ENCODE peak calls at places on chromosomes 13 and 19, in ten cellular contexts. E is A549, Y is BE2C, R is bronchial epithelial cell, D is HL-60, L is Panc1, H is endodermal cell, Q is upper lobe of right lung, A is GM23338, W is AG10803. J is an unnamed sample.

GRCh38 chr13:112754281-112755025 is 64.6 kb downstream of the ATP11A start:
- DNase-seq in E (no peak), Y (no peak), R (no peak), D (no peak), L (no peak), H (no peak), Q (peak), A (no peak), W (no peak), J (no peak)

GRCh38 chr19:3369337-3370213 is 3.2 kb downstream of the NFIC start:
- DNase-seq in E (no peak), Y (no peak), R (no peak), D (peak), L (no peak), H (peak), Q (peak), A (peak), W (peak), J (no peak)

GRCh38 chr19:23285948-23286347 is 35.8 kb upstream of the ZNF724 start:
- DNase-seq in E (no peak), Y (no peak), R (no peak), D (no peak), L (no peak), H (no peak), Q (no peak), A (no peak), W (no peak), J (no peak)

GRCh38 chr19:35521124-35521743 is 6.9 kb downstream of the SBSN start:
- DNase-seq in E (no peak), Y (no peak), R (no peak), D (no peak), L (no peak), H (peak), Q (no peak), A (peak), W (no peak), J (no peak)

GRCh38 chr19:38932425-38933179 is 1.9 kb downstream of the MRPS12 start:
- DNase-seq in E (peak), Y (peak), R (peak), D (peak), L (no peak), H (peak), Q (no peak), A (peak), W (peak), J (peak)

GRCh38 chr19:18470153-18470552 is 32.2 kb upstream of the ISYNA1 start:
- DNase-seq in E (peak), Y (peak), R (no peak), D (peak), L (no peak), H (peak), Q (no peak), A (peak), W (no peak), J (no peak)

GRCh38 chr19:44303976-44304568 is 753 bp downstream of the ZNF235 start:
- DNase-seq in E (peak), Y (peak), R (peak), D (no peak), L (no peak), H (peak), Q (no peak), A (peak), W (peak), J (no peak)

GRCh38 chr19:29886535-29886934 is 55.5 kb upstream of the URI1 start:
- DNase-seq in E (no peak), Y (no peak), R (no peak), D (no peak), L (no peak), H (no peak), Q (no peak), A (no peak), W (no peak), J (no peak)

GRCh38 chr13:78241278-78241919 is 322.8 kb upstream of the EDNRB start:
- DNase-seq in E (peak), Y (peak), R (peak), D (peak), L (peak), H (peak), Q (peak), A (peak), W (peak), J (no peak)

GRCh38 chr13:103953859-103954258 is 887.6 kb upstream of the SLC10A2 start:
- DNase-seq in E (no peak), Y (no peak), R (no peak), D (no peak), L (no peak), H (no peak), Q (no peak), A (no peak), W (no peak), J (no peak)

GRCh38 chr13:99231726-99232125 is 26.5 kb downstream of the GPR18 start:
- DNase-seq in E (no peak), Y (no peak), R (no peak), D (peak), L (no peak), H (no peak), Q (no peak), A (no peak), W (no peak), J (no peak)

GRCh38 chr19:4589579-4590410 is 30.3 kb upstream of the SEMA6B start:
- DNase-seq in E (no peak), Y (peak), R (no peak), D (peak), L (no peak), H (peak), Q (no peak), A (peak), W (no peak), J (no peak)
- TF ChIP-seq CTCF in E (peak), Y (peak), R (peak), D (peak), L (peak), H (peak), Q (peak), A (peak), W (peak), J (peak)

DNA sequence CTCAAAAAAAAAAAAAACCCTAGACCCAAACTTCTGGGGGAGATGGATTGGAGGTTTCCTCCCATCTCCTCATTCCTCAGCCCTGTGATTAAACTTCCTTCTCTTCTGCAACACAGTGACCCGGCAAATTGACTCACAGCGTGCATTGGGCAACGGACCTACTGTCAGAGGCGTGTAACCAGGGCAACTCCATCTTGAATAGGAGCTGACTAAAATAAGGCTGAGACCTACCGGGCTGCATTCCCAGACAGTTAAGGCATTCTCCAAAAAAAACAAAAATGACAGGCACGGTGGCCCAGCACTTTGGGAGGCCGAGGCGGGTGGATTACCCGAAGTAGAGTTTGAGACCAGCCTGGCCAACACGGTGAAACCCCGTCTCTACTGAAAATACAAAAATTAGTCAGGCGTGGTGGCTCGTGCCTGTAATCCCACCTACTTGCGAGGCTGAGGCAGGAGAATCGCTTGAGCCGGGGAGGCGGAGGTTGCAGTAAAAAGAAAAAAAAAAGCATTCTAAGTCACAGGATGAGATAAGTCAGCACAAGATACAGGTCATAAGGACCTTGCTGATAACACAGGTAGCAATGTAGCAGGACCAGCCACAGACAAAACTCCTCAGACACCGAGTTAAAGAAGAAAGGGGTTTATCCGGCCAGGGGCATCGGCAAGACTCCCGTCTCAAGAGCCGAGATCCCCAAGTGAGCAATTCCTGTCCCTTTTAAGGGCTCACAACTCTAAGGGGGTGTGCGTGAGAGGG is 5.4 kb upstream of the NLRP7 start:
- DNase-seq in E (peak), Y (no peak), R (peak), D (peak), L (no peak), H (peak), Q (peak), A (peak), W (no peak), J (no peak)
- H3K4me3 ChIP-seq in E (no peak), Y (no peak), R (no peak), D (no peak), L (no peak), H (no peak), Q (no peak), A (no peak), W (no peak), J (no peak)

DNA sequence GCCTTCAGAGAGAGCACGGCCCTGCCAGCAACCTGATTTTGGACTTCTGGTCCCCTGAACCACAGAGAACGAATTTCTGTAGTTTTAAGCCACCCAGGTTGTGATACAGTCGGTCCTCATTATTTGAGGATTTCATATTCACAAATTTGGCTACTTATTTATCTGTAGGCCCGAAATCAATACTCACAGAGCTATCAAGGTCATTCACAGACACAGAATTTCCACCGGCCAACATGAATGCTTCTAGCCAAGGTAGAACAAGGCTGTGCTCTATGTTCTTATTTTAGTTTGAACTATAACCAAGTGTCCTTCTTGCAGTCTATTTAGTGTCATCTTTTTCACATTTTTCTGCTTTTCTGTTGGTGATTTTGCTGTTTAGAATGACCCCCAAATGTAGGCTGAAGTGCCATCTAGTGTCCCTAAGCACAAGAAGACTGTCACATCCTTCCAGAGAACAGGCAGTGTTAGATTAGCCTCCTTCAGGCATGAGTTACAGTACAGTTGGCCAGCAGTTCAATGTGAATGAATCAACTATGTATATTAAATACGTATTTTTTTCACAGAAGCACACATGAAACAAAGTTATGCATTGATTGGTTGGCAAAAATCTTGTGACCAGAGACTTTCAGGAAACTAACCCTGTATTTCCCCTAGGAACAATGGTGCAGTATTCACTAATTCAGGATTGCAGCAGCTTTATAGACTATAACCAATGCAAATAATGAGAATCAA is 63.5 kb downstream of the C13orf42 start:
- DNase-seq in E (no peak), Y (no peak), R (no peak), D (no peak), L (no peak), H (peak), Q (no peak), A (no peak), W (no peak), J (no peak)
- TF ChIP-seq CTCF in E (no peak), Y (no peak), R (no peak), D (no peak), L (no peak), H (peak), Q (no peak), A (peak), W (no peak), J (no peak)

DNA sequence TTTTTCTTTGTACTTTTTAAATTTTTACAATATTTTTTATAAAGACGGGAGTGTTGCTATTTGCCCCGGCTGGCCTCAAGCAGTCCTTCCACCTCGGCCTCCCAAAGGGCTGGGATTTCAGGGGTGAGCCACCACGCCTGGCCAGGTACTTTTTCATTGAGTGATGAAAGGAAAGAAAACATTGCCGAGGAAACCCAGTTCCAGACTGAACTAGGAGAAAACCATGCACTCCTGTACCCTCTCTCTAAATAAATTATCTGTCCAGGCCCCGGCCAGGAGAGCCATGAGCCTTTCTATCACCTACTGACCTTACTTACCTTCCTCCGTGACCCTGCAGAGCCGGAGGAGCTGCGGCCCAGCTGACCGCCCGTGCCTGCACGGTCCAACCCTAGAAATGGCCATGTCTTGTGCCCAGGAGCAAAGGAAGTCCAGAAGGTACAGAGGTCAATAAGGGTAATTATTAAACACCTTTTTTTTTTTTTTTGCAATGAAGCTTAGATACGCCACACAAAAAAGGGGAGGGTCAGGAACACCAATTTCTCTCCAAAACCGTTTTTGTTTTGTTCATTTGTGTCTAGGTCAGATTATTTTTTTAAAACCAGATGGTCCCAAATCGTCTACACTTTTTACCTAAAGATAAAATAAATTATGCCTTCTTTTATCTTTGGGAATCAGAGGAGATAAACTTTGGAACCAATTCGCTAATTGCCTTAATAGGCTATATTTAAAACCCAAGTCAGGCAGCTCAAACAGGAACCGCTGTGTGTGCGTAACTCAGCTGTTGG is at the start of gene SLC7A9:
- DNase-seq in E (no peak), Y (no peak), R (no peak), D (no peak), L (no peak), H (no peak), Q (peak), A (no peak), W (no peak), J (no peak)
- H3K4me3 ChIP-seq in E (no peak), Y (no peak), R (no peak), D (no peak), L (no peak), H (no peak), Q (no peak), A (no peak), W (no peak), J (no peak)

GRCh38 chr13:47588676-47589075 is 412.4 kb downstream of the SUCLA2 start:
- DNase-seq in E (no peak), Y (no peak), R (no peak), D (no peak), L (no peak), H (no peak), Q (no peak), A (peak), W (no peak), J (no peak)
- TF ChIP-seq CTCF in E (no peak), Y (no peak), R (no peak), D (no peak), L (no peak), H (peak), Q (no peak), A (peak), W (no peak), J (peak)

DNA sequence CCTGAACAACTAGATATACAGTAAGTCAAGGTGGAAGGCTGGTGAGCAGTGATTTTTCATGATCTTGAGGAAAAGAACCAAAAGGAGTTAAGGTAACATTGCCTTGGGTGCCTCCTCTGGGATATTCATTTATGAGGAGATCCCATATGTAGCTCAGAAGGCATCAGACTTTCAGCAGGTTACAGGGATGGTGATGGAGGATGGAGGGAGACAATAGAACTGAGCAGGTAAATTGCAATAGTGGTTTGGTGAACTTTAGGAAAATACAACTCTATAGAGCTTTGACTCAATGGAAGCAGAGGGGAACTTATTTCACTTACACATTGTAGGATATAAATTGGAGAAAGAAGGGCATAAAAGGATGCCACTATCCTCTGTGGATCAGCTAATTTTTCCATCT is 243.4 kb upstream of the SPRY2 start:
- DNase-seq in E (no peak), Y (no peak), R (no peak), D (no peak), L (no peak), H (no peak), Q (no peak), A (no peak), W (no peak), J (no peak)
- H3K4me3 ChIP-seq in E (no peak), Y (no peak), R (no peak), D (no peak), L (no peak), H (no peak), Q (no peak), A (no peak), W (no peak), J (no peak)

GRCh38 chr13:50116430-50116973 is 101.3 kb downstream of the KCNRG start:
- DNase-seq in E (no peak), Y (no peak), R (peak), D (no peak), L (no peak), H (no peak), Q (no peak), A (no peak), W (no peak), J (no peak)
- TF ChIP-seq CTCF in E (no peak), Y (no peak), R (no peak), D (no peak), L (no peak), H (no peak), Q (no peak), A (no peak), W (no peak), J (no peak)

DNA sequence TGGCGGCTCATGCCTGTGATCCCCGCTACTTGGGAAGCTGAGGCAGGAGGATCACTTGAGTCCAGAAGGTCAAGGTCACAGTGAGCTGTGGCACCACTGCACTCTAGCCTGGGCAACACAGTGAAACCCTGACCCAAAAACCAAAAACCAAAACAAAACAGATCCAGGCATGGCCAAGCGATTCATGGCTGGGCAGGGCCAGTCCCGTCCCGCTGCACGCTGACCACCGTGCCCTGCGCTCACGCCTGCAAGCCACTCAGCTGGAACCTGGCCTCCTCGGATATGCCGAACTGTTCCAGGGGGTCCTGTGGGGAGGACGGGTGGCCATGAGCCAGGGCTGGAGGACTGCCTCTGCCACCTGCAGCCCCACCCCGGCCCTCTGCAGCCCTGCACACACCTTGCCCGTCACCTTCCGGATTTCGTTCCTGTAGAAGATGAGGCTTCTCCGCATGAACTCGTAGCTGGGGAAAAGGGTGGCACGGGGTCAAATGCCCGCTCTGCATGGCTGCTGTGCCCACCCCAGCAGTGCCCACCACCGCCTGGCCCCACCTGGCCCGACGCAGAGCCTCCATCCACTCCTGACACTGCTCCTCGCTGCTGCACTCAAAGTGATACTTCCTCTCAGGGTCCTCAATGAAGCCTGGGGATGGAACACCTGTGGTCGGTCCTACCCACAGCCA is 2.4 kb downstream of the PLEKHJ1 start:
- DNase-seq in E (no peak), Y (no peak), R (no peak), D (no peak), L (no peak), H (no peak), Q (no peak), A (no peak), W (no peak), J (no peak)
- H3K4me3 ChIP-seq in E (no peak), Y (no peak), R (no peak), D (no peak), L (no peak), H (no peak), Q (no peak), A (no peak), W (no peak), J (no peak)

GRCh38 chr13:53201454-53202225 is 173.0 kb downstream of the OLFM4 start:
- DNase-seq in E (no peak), Y (peak), R (no peak), D (no peak), L (no peak), H (peak), Q (peak), A (peak), W (no peak), J (no peak)
- TF ChIP-seq CTCF in E (no peak), Y (peak), R (peak), D (no peak), L (no peak), H (peak), Q (no peak), A (peak), W (no peak), J (no peak)

GRCh38 chr19:46447006-46447405 is 18.3 kb upstream of the PNMA8C start:
- DNase-seq in E (no peak), Y (no peak), R (no peak), D (no peak), L (no peak), H (no peak), Q (no peak), A (no peak), W (no peak), J (no peak)

GRCh38 chr19:46447824-46448223 is 19.1 kb upstream of the PNMA8C start:
- DNase-seq in E (no peak), Y (no peak), R (no peak), D (no peak), L (no peak), H (no peak), Q (peak), A (no peak), W (no peak), J (no peak)

GRCh38 chr19:46448601-46449000 is 19.9 kb upstream of the PNMA8C start:
- DNase-seq in E (no peak), Y (no peak), R (no peak), D (no peak), L (no peak), H (no peak), Q (no peak), A (no peak), W (no peak), J (no peak)

GRCh38 chr19:46442808-46443450 is 14.2 kb upstream of the PNMA8C start:
- DNase-seq in E (peak), Y (no peak), R (peak), D (no peak), L (no peak), H (no peak), Q (peak), A (no peak), W (peak), J (no peak)

GRCh38 chr19:46446021-46446420 is 17.3 kb upstream of the PNMA8C start:
- DNase-seq in E (no peak), Y (no peak), R (no peak), D (no peak), L (no peak), H (no peak), Q (peak), A (no peak), W (no peak), J (no peak)
- H3K4me3 ChIP-seq in E (no peak), Y (no peak), R (no peak), D (no peak), L (no peak), H (no peak), Q (no peak), A (no peak), W (no peak), J (no peak)